ENCODE peak calls at places on chromosomes 16 and 17, in five cellular contexts. One of them, this sample, is unnamed.

GRCh38 chr17:77709594-77709993 is 248.9 kb upstream of the TNRC6C start:
- DNase-seq in AG04450: no peak
- DNase-seq in A549: no peak
- DNase-seq in dorsolateral prefrontal cortex: no peak
- DNase-seq in psoas muscle: no peak
- DNase-seq in this sample: no peak

GRCh38 chr17:79487149-79487548 is 123.7 kb downstream of the RBFOX3 start:
- DNase-seq in AG04450: no peak
- DNase-seq in A549: no peak
- DNase-seq in dorsolateral prefrontal cortex: no peak
- DNase-seq in psoas muscle: no peak
- DNase-seq in this sample: no peak

GRCh38 chr16:75555707-75556512 is at the start of gene TMEM231:
- DNase-seq in AG04450: peak
- DNase-seq in A549: peak
- DNase-seq in dorsolateral prefrontal cortex: peak
- DNase-seq in psoas muscle: peak
- DNase-seq in this sample: no peak

GRCh38 chr17:17533901-17534441 is 37.8 kb upstream of the RASD1 start:
- DNase-seq in AG04450: no peak
- DNase-seq in A549: peak
- DNase-seq in dorsolateral prefrontal cortex: no peak
- DNase-seq in psoas muscle: no peak
- DNase-seq in this sample: no peak

GRCh38 chr16:84502581-84502980 is 1.9 kb downstream of the MEAK7 start:
- DNase-seq in AG04450: no peak
- DNase-seq in A549: no peak
- DNase-seq in dorsolateral prefrontal cortex: no peak
- DNase-seq in psoas muscle: no peak
- DNase-seq in this sample: no peak

GRCh38 chr17:71632328-71632727 is 488.5 kb upstream of the SOX9 start:
- DNase-seq in AG04450: no peak
- DNase-seq in A549: no peak
- DNase-seq in dorsolateral prefrontal cortex: no peak
- DNase-seq in psoas muscle: no peak
- DNase-seq in this sample: peak

GRCh38 chr17:76414334-76415295 is 30.2 kb downstream of the SPHK1 start:
- DNase-seq in AG04450: no peak
- DNase-seq in A549: no peak
- DNase-seq in dorsolateral prefrontal cortex: peak
- DNase-seq in psoas muscle: peak
- DNase-seq in this sample: no peak

GRCh38 chr16:47777191-47777590 is 316.1 kb downstream of the PHKB start:
- DNase-seq in AG04450: no peak
- DNase-seq in A549: no peak
- DNase-seq in dorsolateral prefrontal cortex: no peak
- DNase-seq in psoas muscle: no peak
- DNase-seq in this sample: no peak

GRCh38 chr17:11005940-11006339 is 168.1 kb upstream of the PIRT start:
- DNase-seq in AG04450: no peak
- DNase-seq in A549: no peak
- DNase-seq in dorsolateral prefrontal cortex: no peak
- DNase-seq in psoas muscle: no peak
- DNase-seq in this sample: no peak

GRCh38 chr16:22638393-22639206 is 127.9 kb downstream of the NPIPB5 start:
- DNase-seq in AG04450: no peak
- DNase-seq in A549: no peak
- DNase-seq in dorsolateral prefrontal cortex: no peak
- DNase-seq in psoas muscle: no peak
- DNase-seq in this sample: peak

GRCh38 chr17:7443499-7444485 is 1.1 kb upstream of the CHRNB1 start:
- DNase-seq in AG04450: no peak
- DNase-seq in A549: no peak
- DNase-seq in dorsolateral prefrontal cortex: no peak
- DNase-seq in psoas muscle: no peak
- DNase-seq in this sample: no peak

GRCh38 chr17:7446669-7447068 is 1.8 kb downstream of the CHRNB1 start:
- DNase-seq in AG04450: no peak
- DNase-seq in A549: no peak
- DNase-seq in dorsolateral prefrontal cortex: no peak
- DNase-seq in psoas muscle: no peak
- DNase-seq in this sample: no peak

GRCh38 chr17:7444682-7445010 is 215 bp upstream of the CHRNB1 start:
- DNase-seq in AG04450: no peak
- DNase-seq in A549: no peak
- DNase-seq in dorsolateral prefrontal cortex: no peak
- DNase-seq in psoas muscle: no peak
- DNase-seq in this sample: no peak

GRCh38 chr17:7442142-7442541 is 2.7 kb upstream of the CHRNB1 start:
- DNase-seq in AG04450: no peak
- DNase-seq in A549: no peak
- DNase-seq in dorsolateral prefrontal cortex: no peak
- DNase-seq in psoas muscle: no peak
- DNase-seq in this sample: no peak

DNA sequence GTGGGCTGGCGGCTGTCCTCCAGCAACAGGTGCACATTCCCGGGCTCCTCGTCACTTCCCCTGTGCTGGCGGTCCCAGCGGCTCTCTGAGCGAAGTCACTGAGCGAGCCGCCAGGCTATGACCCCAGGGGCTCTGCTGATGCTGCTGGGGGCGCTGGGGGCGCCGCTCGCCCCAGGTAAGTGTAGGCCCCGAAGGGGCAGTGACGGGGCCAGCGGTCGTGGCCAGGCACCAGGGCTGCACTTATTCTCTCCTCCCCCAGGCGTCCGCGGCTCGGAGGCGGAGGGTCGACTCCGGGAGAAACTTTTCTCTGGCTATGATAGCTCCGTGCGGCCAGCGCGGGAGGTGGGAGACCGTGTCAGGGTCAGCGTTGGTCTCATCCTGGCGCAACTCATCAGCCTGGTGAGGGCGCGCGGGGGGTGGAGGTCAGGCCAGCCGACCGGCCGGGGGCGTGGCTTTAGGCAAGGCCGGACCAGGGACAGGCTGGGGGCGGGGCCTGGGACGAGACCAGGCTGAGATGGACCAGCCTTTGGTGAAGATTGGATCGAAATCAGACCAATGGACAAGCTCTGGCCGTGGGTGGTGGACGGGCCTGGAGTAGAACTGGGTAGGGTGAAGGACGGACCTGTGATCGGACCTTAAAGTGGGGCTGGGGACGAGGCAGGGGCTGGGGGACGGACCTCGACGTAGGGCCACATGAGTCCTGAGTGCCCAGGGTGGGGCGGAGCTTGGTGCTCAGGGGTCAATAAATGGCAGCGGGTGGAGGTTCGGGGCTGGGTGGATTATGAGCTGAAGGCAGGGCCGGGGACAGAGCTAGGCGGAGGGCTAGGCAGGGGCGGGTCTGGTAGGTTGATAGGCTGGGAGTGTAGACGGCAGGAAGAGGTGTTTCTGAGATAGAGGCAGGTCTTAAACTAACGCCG is at the start of gene CHRNB1:
- DNase-seq in AG04450: no peak
- DNase-seq in A549: peak
- DNase-seq in dorsolateral prefrontal cortex: peak
- DNase-seq in psoas muscle: peak
- DNase-seq in this sample: no peak
- TF ChIP-seq CTCF in AG04450: no peak
- TF ChIP-seq CTCF in A549: no peak
- TF ChIP-seq CTCF in dorsolateral prefrontal cortex: no peak
- TF ChIP-seq CTCF in psoas muscle: peak
- TF ChIP-seq CTCF in this sample: no peak

GRCh38 chr17:81166033-81166472 is at the start of gene AATK:
- DNase-seq in AG04450: no peak
- DNase-seq in A549: no peak
- DNase-seq in dorsolateral prefrontal cortex: no peak
- DNase-seq in psoas muscle: peak
- DNase-seq in this sample: no peak
- H3K27ac ChIP-seq in AG04450: no peak
- H3K27ac ChIP-seq in A549: peak
- H3K27ac ChIP-seq in dorsolateral prefrontal cortex: peak
- H3K27ac ChIP-seq in psoas muscle: no peak
- H3K27ac ChIP-seq in this sample: no peak

GRCh38 chr17:12547829-12548228 is 117.9 kb upstream of the MYOCD start:
- DNase-seq in AG04450: no peak
- DNase-seq in A549: no peak
- DNase-seq in dorsolateral prefrontal cortex: no peak
- DNase-seq in psoas muscle: no peak
- DNase-seq in this sample: no peak

GRCh38 chr17:12548558-12548957 is 117.1 kb upstream of the MYOCD start:
- DNase-seq in AG04450: no peak
- DNase-seq in A549: no peak
- DNase-seq in dorsolateral prefrontal cortex: no peak
- DNase-seq in psoas muscle: no peak
- DNase-seq in this sample: no peak

GRCh38 chr17:12549499-12549901 is 116.2 kb upstream of the MYOCD start:
- DNase-seq in AG04450: no peak
- DNase-seq in A549: no peak
- DNase-seq in dorsolateral prefrontal cortex: no peak
- DNase-seq in psoas muscle: no peak
- DNase-seq in this sample: no peak

GRCh38 chr17:12545877-12546513 is 119.7 kb upstream of the MYOCD start:
- DNase-seq in AG04450: no peak
- DNase-seq in A549: peak
- DNase-seq in dorsolateral prefrontal cortex: no peak
- DNase-seq in psoas muscle: no peak
- DNase-seq in this sample: peak

DNA sequence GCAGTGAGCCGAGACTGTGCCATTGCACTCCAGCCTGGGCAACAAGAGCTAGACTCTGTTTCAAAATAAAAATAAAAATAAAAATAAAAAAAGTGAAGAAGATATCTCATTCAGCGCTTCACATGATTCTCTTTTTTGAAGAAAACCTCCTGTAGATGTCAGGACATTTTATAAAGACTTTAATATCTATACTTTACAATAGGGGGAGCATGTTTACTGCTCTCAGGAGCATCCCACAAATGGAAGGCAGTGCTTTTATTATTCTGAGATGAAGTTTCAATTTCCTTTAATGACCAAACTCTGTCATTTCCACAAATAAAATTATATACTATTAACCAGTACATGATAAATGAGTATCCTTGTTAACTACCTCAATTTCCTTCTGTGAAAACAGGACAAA is 118.7 kb upstream of the MYOCD start:
- DNase-seq in AG04450: no peak
- DNase-seq in A549: no peak
- DNase-seq in dorsolateral prefrontal cortex: no peak
- DNase-seq in psoas muscle: no peak
- DNase-seq in this sample: no peak
- TF ChIP-seq CTCF in AG04450: peak
- TF ChIP-seq CTCF in A549: peak
- TF ChIP-seq CTCF in dorsolateral prefrontal cortex: no peak
- TF ChIP-seq CTCF in psoas muscle: no peak
- TF ChIP-seq CTCF in this sample: no peak

DNA sequence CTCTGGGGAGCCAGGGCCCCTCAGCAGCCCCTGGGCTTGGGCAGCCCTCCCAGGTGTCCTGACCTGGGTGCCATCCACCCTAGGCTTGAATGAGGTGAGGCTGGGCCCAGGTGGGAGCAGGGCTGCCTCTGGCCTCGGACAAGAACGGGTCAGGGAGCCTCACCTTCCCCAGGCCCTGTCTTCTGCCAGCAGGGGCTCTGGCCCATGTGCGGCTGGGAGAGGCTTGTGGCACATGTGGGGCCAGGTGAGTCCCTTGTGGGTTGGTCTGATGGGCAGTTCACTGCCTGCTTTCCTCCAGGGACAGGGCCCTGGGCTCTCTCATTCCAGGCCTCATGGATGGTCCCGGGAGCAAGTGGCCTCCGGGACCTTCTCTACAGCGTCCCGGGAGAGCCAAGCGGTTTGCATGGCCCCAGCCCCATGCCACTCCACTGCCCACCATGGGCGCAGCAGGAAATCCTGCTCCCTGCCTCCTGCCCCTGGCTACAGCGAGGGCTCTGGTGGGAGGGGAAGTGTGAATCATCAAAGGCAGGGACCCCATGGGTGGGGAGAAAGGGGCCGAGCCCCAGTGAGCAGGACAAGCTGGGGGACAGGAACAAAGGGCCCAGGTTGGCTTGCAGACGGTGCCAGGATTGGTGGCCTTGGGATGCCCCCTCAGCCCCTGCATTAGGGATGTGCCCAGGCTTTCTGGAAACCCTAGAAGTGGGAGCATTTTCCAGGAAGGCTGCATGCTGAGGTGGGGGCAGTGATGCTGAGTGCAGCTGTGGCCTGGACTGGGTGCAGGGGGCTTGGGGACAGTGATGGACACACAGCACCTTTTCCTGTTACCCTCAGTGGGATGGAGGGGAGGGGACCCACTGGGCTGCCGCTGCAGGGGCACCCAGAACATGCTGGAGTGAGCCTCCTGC is 12.2 kb downstream of the VASN start:
- DNase-seq in AG04450: no peak
- DNase-seq in A549: no peak
- DNase-seq in dorsolateral prefrontal cortex: no peak
- DNase-seq in psoas muscle: no peak
- DNase-seq in this sample: no peak
- H3K27ac ChIP-seq in AG04450: peak
- H3K27ac ChIP-seq in A549: no peak
- H3K27ac ChIP-seq in dorsolateral prefrontal cortex: peak
- H3K27ac ChIP-seq in psoas muscle: no peak
- H3K27ac ChIP-seq in this sample: no peak

GRCh38 chr17:45317113-45317820 is 447 bp upstream of the MAP3K14 start:
- DNase-seq in AG04450: peak
- DNase-seq in A549: peak
- DNase-seq in dorsolateral prefrontal cortex: peak
- DNase-seq in psoas muscle: peak
- DNase-seq in this sample: peak
- TF ChIP-seq CTCF in AG04450: no peak
- TF ChIP-seq CTCF in A549: no peak
- TF ChIP-seq CTCF in dorsolateral prefrontal cortex: no peak
- TF ChIP-seq CTCF in psoas muscle: no peak
- TF ChIP-seq CTCF in this sample: peak

DNA sequence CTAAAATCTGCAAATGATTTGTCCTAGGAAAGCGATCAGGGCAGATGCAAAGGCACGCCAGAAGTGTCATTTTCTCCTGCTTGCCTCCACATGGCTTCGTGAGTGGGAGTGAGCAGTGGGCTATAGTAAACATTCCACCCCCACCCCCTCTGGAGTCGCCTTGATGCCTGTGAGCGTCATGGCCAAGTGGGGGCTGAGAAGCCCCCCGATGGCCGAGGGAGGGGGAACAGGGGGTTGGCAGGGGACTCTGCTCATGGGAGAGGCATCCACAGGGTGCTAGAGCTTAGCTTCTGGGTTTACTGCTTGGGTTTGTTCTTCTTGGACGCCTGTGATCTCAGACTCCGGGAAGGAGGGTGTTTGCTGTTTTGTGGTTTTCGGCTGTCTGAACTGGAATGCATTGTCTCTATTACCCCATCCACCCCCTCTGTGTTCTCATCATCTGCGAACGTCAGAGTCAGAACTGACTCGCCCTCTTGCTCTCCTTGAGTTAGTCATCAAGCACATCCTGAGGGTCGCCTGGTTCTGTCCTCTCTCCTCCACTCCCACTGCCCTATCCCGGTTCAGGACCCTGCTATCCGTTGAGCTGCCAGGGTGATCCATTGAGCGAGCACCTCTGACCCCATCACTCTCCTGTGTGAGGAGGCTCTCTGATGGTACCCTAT is 15.4 kb downstream of the TNS4 start:
- DNase-seq in AG04450: peak
- DNase-seq in A549: peak
- DNase-seq in dorsolateral prefrontal cortex: no peak
- DNase-seq in psoas muscle: peak
- DNase-seq in this sample: peak
- H3K27ac ChIP-seq in AG04450: peak
- H3K27ac ChIP-seq in A549: peak
- H3K27ac ChIP-seq in dorsolateral prefrontal cortex: peak
- H3K27ac ChIP-seq in psoas muscle: peak
- H3K27ac ChIP-seq in this sample: peak